ENCODE peak calls at places on chromosomes 4 and X, in six cellular contexts. T is hepatocyte, P is PC-9, Q is RWPE2, C is substantia nigra, I is ovary. F is an unnamed sample.

GRCh38 chrX:40855932-40856515 is 120.7 kb upstream of the MED14 start:
- DNase-seq in T (no peak), P (no peak), Q (no peak), C (no peak), I (no peak), F (no peak)

GRCh38 chr4:56468097-56468422 is 643 bp downstream of the SRP72 start:
- DNase-seq in T (peak; percentile 66), P (peak; percentile 18), Q (no peak), C (no peak), I (no peak), F (no peak)

GRCh38 chrX:71144651-71145050 is at the start of gene NLGN3:
- DNase-seq in T (no peak), P (no peak), Q (no peak), C (peak; percentile 9), I (no peak), F (no peak)

GRCh38 chrX:48761674-48762471 is at the start of gene GLOD5:
- DNase-seq in T (peak; percentile 72), P (peak; percentile 74), Q (no peak), C (no peak), I (peak; percentile 19), F (no peak)

GRCh38 chrX:9665113-9665512 is 100.5 kb downstream of the GPR143 start:
- DNase-seq in T (no peak), P (no peak), Q (no peak), C (no peak), I (no peak), F (no peak)

GRCh38 chr4:52657630-52658501 is 1.2 kb downstream of the USP46 start:
- DNase-seq in T (peak; percentile 77), P (peak; percentile 12), Q (no peak), C (no peak), I (peak; percentile 40), F (no peak)

GRCh38 chrX:132017431-132018185 is 5.5 kb upstream of the STK26 start:
- DNase-seq in T (no peak), P (no peak), Q (no peak), C (no peak), I (no peak), F (no peak)

GRCh38 chr4:83664741-83665140 is 128.8 kb downstream of the GPAT3 start:
- DNase-seq in T (no peak), P (no peak), Q (no peak), C (no peak), I (no peak), F (no peak)

GRCh38 chr4:48169636-48170035 is 35.6 kb upstream of the TXK start:
- DNase-seq in T (no peak), P (no peak), Q (no peak), C (no peak), I (no peak), F (no peak)

GRCh38 chr4:169115897-169116254 is 105.8 kb upstream of the CBR4 start:
- DNase-seq in T (peak; percentile 86), P (peak; percentile 78), Q (peak; percentile 91), C (no peak), I (no peak), F (no peak)

GRCh38 chr4:107665001-107665400 is 55.0 kb downstream of the PAPSS1 start:
- DNase-seq in T (no peak), P (no peak), Q (no peak), C (no peak), I (no peak), F (no peak)

GRCh38 chr4:104163820-104164219 is 330.9 kb downstream of the CXXC4 start:
- DNase-seq in T (no peak), P (no peak), Q (no peak), C (no peak), I (no peak), F (no peak)

GRCh38 chr4:168840386-168840763 is 169.7 kb downstream of the CBR4 start:
- DNase-seq in T (no peak), P (no peak), Q (no peak), C (no peak), I (no peak), F (no peak)

GRCh38 chr4:163693211-163693610 is 198.7 kb downstream of the TMA16 start:
- DNase-seq in T (no peak), P (no peak), Q (no peak), C (no peak), I (no peak), F (no peak)

GRCh38 chr4:86892639-86892965 is 380 bp upstream of the C4orf36 start:
- DNase-seq in T (no peak), P (no peak), Q (no peak), C (no peak), I (no peak), F (no peak)

GRCh38 chr4:74056858-74057562 is 18.5 kb upstream of the CXCL3 start:
- DNase-seq in T (no peak), P (no peak), Q (no peak), C (no peak), I (no peak), F (no peak)

GRCh38 chr4:112938461-112939058 is 110.9 kb upstream of the ANK2 start:
- DNase-seq in T (peak; percentile 43), P (no peak), Q (no peak), C (no peak), I (no peak), F (no peak)

GRCh38 chrX:50204364-50204899 is at the start of gene CCNB3:
- DNase-seq in T (peak; percentile 72), P (peak; percentile 33), Q (peak; percentile 37), C (peak; percentile 17), I (peak; percentile 69), F (peak; percentile 82)

GRCh38 chr4:110128092-110128989 is 70.1 kb downstream of the ELOVL6 start:
- DNase-seq in T (no peak), P (no peak), Q (no peak), C (no peak), I (no peak), F (no peak)

GRCh38 chr4:84479663-84480062 is 19.4 kb downstream of the NKX6-1 start:
- DNase-seq in T (no peak), P (no peak), Q (no peak), C (no peak), I (no peak), F (no peak)

GRCh38 chr4:2689825-2690700 is 66.1 kb downstream of the TNIP2 start:
- DNase-seq in T (no peak), P (no peak), Q (no peak), C (no peak), I (no peak), F (peak; percentile 70)

GRCh38 chr4:2686379-2687265 is 69.5 kb downstream of the TNIP2 start:
- DNase-seq in T (no peak), P (no peak), Q (no peak), C (no peak), I (no peak), F (peak; percentile 40)

GRCh38 chr4:2688281-2688680 is 67.9 kb downstream of the TNIP2 start:
- DNase-seq in T (no peak), P (no peak), Q (no peak), C (no peak), I (no peak), F (peak; percentile 26)

GRCh38 chr4:2689114-2689513 is 67.0 kb downstream of the TNIP2 start:
- DNase-seq in T (no peak), P (no peak), Q (no peak), C (no peak), I (no peak), F (no peak)

GRCh38 chr4:2688697-2689096 is 67.4 kb downstream of the TNIP2 start:
- DNase-seq in T (no peak), P (no peak), Q (no peak), C (no peak), I (no peak), F (peak; percentile 45)
- H3K27ac ChIP-seq in T (no peak overlapping the region), P (no peak overlapping the region), Q (no peak overlapping the region), C (no peak overlapping the region), I (no peak overlapping the region), F (no peak overlapping the region)

GRCh38 chr4:26024079-26024478 is 110.1 kb downstream of the SMIM20 start:
- DNase-seq in T (no peak), P (no peak), Q (no peak), C (no peak), I (no peak), F (no peak)

GRCh38 chr4:26020896-26021295 is 106.9 kb downstream of the SMIM20 start:
- DNase-seq in T (no peak), P (peak; percentile 31), Q (no peak), C (no peak), I (no peak), F (no peak)

GRCh38 chr4:26023191-26023972 is 109.4 kb downstream of the SMIM20 start:
- DNase-seq in T (no peak), P (no peak), Q (no peak), C (no peak), I (no peak), F (no peak)

GRCh38 chr4:26021417-26022345 is 107.7 kb downstream of the SMIM20 start:
- DNase-seq in T (no peak), P (peak; percentile 28), Q (no peak), C (no peak), I (no peak), F (no peak)

DNA sequence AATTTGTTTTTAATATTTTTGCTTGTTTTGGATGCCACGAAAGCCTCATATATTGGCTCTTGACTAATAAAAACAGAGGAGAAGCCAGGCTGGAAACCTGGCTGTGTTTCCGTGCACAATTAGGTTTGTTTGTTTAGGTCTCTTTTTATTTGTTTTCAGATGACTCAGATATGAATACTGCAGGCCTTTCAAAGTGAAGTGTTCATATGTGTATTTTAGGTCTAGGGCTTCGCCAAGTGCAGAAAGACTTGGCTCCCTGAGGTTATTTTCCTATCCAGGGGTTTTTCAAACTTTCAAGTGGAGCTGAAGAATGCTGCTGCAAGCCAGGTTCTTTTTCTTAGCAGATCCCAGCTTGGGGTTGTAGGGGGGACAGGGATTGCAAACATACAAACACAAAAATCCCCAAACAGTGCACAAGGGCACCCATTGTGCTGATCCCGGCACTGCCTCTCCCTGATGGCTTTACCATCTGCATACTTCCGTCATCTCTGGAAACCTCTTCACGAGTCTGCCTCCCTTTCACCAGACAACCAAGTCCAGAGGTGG is 108.4 kb downstream of the SMIM20 start:
- DNase-seq in T (peak; percentile 45), P (no peak), Q (no peak), C (no peak), I (no peak), F (peak; percentile 65)
- H3K27ac ChIP-seq in T (peak overlapping the region; percentile 74), P (peak overlapping the region; percentile 36), Q (peak overlapping the region; percentile 21), C (no peak overlapping the region), I (no peak overlapping the region), F (peak overlapping the region; percentile 4)

GRCh38 chr4:98617358-98618047 is 40.9 kb downstream of the TSPAN5 start:
- DNase-seq in T (no peak), P (no peak), Q (no peak), C (no peak), I (no peak), F (no peak)
- H3K27ac ChIP-seq in T (no peak overlapping the region), P (no peak overlapping the region), Q (no peak overlapping the region), C (peak overlapping the region; percentile 41), I (peak overlapping the region; percentile 39), F (no peak overlapping the region)

GRCh38 chr4:53744446-53745160 is 153.3 kb upstream of the LNX1 start:
- DNase-seq in T (no peak), P (no peak), Q (no peak), C (no peak), I (no peak), F (no peak)

GRCh38 chr4:53747401-53747800 is 156.1 kb upstream of the LNX1 start:
- DNase-seq in T (no peak), P (no peak), Q (no peak), C (no peak), I (no peak), F (no peak)

DNA sequence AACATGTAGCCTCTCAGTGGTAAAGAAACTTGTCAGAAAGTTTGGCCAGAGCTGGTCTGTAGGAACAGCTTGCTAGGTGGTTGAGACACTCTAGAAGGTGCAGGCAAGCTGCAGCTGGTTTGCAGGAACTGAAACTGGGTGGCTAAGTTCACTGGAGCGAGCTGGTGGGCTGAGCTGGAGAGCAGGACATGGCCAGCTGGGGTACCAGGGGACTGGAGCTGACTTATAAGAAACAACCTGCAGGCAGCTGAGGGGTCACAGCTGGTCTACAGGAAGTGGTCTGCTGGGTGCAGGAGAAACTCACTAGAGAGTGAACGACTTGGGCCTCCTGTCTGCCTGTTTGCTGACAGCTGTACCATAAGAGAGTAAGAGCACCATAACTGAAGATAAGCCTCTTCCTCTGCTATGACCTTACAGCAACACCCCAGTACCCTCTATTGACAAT is 157.1 kb upstream of the LNX1 start:
- DNase-seq in T (no peak), P (no peak), Q (no peak), C (no peak), I (no peak), F (peak; percentile 42)
- H3K27ac ChIP-seq in T (no peak overlapping the region), P (no peak overlapping the region), Q (no peak overlapping the region), C (no peak overlapping the region), I (no peak overlapping the region), F (no peak overlapping the region)